ENCODE peak calls at places on chromosomes 3 and 15, in six cellular contexts. One of them, this sample, is unnamed.
A peak's percentile ranks its signal among the peaks of the same experiment; 100 is the strongest.

GRCh38 chr15:57273366-57273765 is 102.9 kb upstream of the CGNL1 start:
- DNase-seq in mesendoderm: no peak
- DNase-seq in neuronal stem cell: no peak
- DNase-seq in mesenchymal stem cell: no peak
- DNase-seq in IMR-90: no peak
- DNase-seq in H1: no peak
- DNase-seq in this sample: no peak

GRCh38 chr3:194384569-194385001 is 14.5 kb downstream of the GP5 start:
- DNase-seq in mesendoderm: no peak
- DNase-seq in neuronal stem cell: no peak
- DNase-seq in mesenchymal stem cell: no peak
- DNase-seq in IMR-90: no peak
- DNase-seq in H1: peak; percentile 34
- DNase-seq in this sample: no peak

GRCh38 chr3:127959873-127960272 is 44.8 kb downstream of the KBTBD12 start:
- DNase-seq in mesendoderm: peak; percentile 74
- DNase-seq in neuronal stem cell: peak; percentile 20
- DNase-seq in mesenchymal stem cell: peak; percentile 30
- DNase-seq in IMR-90: peak; percentile 4
- DNase-seq in H1: peak; percentile 59
- DNase-seq in this sample: peak; percentile 55

GRCh38 chr3:144763878-144764454 is 792.3 kb downstream of the DIPK2A start:
- DNase-seq in mesendoderm: no peak
- DNase-seq in neuronal stem cell: no peak
- DNase-seq in mesenchymal stem cell: no peak
- DNase-seq in IMR-90: no peak
- DNase-seq in H1: no peak
- DNase-seq in this sample: no peak

GRCh38 chr3:152192936-152193672 is 75.6 kb upstream of the MBNL1 start:
- DNase-seq in mesendoderm: no peak
- DNase-seq in neuronal stem cell: no peak
- DNase-seq in mesenchymal stem cell: no peak
- DNase-seq in IMR-90: no peak
- DNase-seq in H1: no peak
- DNase-seq in this sample: no peak

GRCh38 chr3:14508966-14509795 is 31.0 kb downstream of the GRIP2 start:
- DNase-seq in mesendoderm: peak; percentile 77
- DNase-seq in neuronal stem cell: peak; percentile 78
- DNase-seq in mesenchymal stem cell: peak; percentile 47
- DNase-seq in IMR-90: peak; percentile 18
- DNase-seq in H1: peak; percentile 100
- DNase-seq in this sample: peak; percentile 72

GRCh38 chr3:4302747-4303146 is 422 bp upstream of the SETMAR start:
- DNase-seq in mesendoderm: no peak
- DNase-seq in neuronal stem cell: no peak
- DNase-seq in mesenchymal stem cell: no peak
- DNase-seq in IMR-90: no peak
- DNase-seq in H1: no peak
- DNase-seq in this sample: no peak

GRCh38 chr15:78866824-78867223 is 5.9 kb upstream of the MORF4L1 start:
- DNase-seq in mesendoderm: no peak
- DNase-seq in neuronal stem cell: no peak
- DNase-seq in mesenchymal stem cell: no peak
- DNase-seq in IMR-90: no peak
- DNase-seq in H1: no peak
- DNase-seq in this sample: peak; percentile 40

GRCh38 chr3:190424478-190425439 is 24.9 kb downstream of the TMEM207 start:
- DNase-seq in mesendoderm: peak; percentile 89
- DNase-seq in neuronal stem cell: peak; percentile 35
- DNase-seq in mesenchymal stem cell: peak; percentile 77
- DNase-seq in IMR-90: peak; percentile 76
- DNase-seq in H1: peak; percentile 79
- DNase-seq in this sample: peak; percentile 66

GRCh38 chr15:23853291-23853690 is 166.2 kb upstream of the NDN start:
- DNase-seq in mesendoderm: no peak
- DNase-seq in neuronal stem cell: no peak
- DNase-seq in mesenchymal stem cell: peak; percentile 34
- DNase-seq in IMR-90: peak; percentile 0
- DNase-seq in H1: no peak
- DNase-seq in this sample: no peak

GRCh38 chr3:151345854-151346253 is 16.5 kb upstream of the P2RY13 start:
- DNase-seq in mesendoderm: no peak
- DNase-seq in neuronal stem cell: no peak
- DNase-seq in mesenchymal stem cell: peak; percentile 63
- DNase-seq in IMR-90: peak; percentile 82
- DNase-seq in H1: no peak
- DNase-seq in this sample: no peak

GRCh38 chr3:66253790-66254620 is 33.2 kb downstream of the SLC25A26 start:
- DNase-seq in mesendoderm: peak; percentile 24
- DNase-seq in neuronal stem cell: peak; percentile 31
- DNase-seq in mesenchymal stem cell: peak; percentile 48
- DNase-seq in IMR-90: peak; percentile 67
- DNase-seq in H1: no peak
- DNase-seq in this sample: peak; percentile 68

GRCh38 chr3:147384210-147385058 is 21.9 kb downstream of the ZIC4 start:
- DNase-seq in mesendoderm: peak; percentile 77
- DNase-seq in neuronal stem cell: no peak
- DNase-seq in mesenchymal stem cell: no peak
- DNase-seq in IMR-90: no peak
- DNase-seq in H1: peak; percentile 96
- DNase-seq in this sample: no peak

GRCh38 chr15:88725305-88726220 is 77.7 kb upstream of the ACAN start:
- DNase-seq in mesendoderm: no peak
- DNase-seq in neuronal stem cell: no peak
- DNase-seq in mesenchymal stem cell: no peak
- DNase-seq in IMR-90: no peak
- DNase-seq in H1: no peak
- DNase-seq in this sample: no peak

GRCh38 chr15:31250033-31250432 is 76.6 kb upstream of the KLF13 start:
- DNase-seq in mesendoderm: no peak
- DNase-seq in neuronal stem cell: no peak
- DNase-seq in mesenchymal stem cell: no peak
- DNase-seq in IMR-90: no peak
- DNase-seq in H1: no peak
- DNase-seq in this sample: no peak

GRCh38 chr3:160869825-160870224 is 113.8 kb downstream of the PPM1L start:
- DNase-seq in mesendoderm: no peak
- DNase-seq in neuronal stem cell: no peak
- DNase-seq in mesenchymal stem cell: peak; percentile 1
- DNase-seq in IMR-90: no peak
- DNase-seq in H1: no peak
- DNase-seq in this sample: peak; percentile 97

GRCh38 chr3:46393554-46394434 is 13.1 kb downstream of the CCR5AS start:
- DNase-seq in mesendoderm: peak; percentile 90
- DNase-seq in neuronal stem cell: no peak
- DNase-seq in mesenchymal stem cell: no peak
- DNase-seq in IMR-90: peak; percentile 47
- DNase-seq in H1: no peak
- DNase-seq in this sample: peak; percentile 95

GRCh38 chr15:89489376-89489775 is 7.0 kb downstream of the RHCG start:
- DNase-seq in mesendoderm: no peak
- DNase-seq in neuronal stem cell: no peak
- DNase-seq in mesenchymal stem cell: no peak
- DNase-seq in IMR-90: no peak
- DNase-seq in H1: no peak
- DNase-seq in this sample: no peak

GRCh38 chr15:52567886-52568568 is 803 bp downstream of the ARPP19 start:
- DNase-seq in mesendoderm: no peak
- DNase-seq in neuronal stem cell: no peak
- DNase-seq in mesenchymal stem cell: peak; percentile 61
- DNase-seq in IMR-90: peak; percentile 24
- DNase-seq in H1: no peak
- DNase-seq in this sample: peak; percentile 74

GRCh38 chr15:48940508-48940907 is 23.2 kb downstream of the SHC4 start:
- DNase-seq in mesendoderm: no peak
- DNase-seq in neuronal stem cell: no peak
- DNase-seq in mesenchymal stem cell: peak; percentile 75
- DNase-seq in IMR-90: peak; percentile 100
- DNase-seq in H1: no peak
- DNase-seq in this sample: peak; percentile 70

GRCh38 chr3:195172896-195173295 is 98.1 kb downstream of the XXYLT1 start:
- DNase-seq in mesendoderm: no peak
- DNase-seq in neuronal stem cell: no peak
- DNase-seq in mesenchymal stem cell: no peak
- DNase-seq in IMR-90: no peak
- DNase-seq in H1: no peak
- DNase-seq in this sample: no peak

GRCh38 chr15:91852741-91853500 is 587 bp upstream of the SLCO3A1 start:
- DNase-seq in mesendoderm: peak; percentile 72
- DNase-seq in neuronal stem cell: peak; percentile 68
- DNase-seq in mesenchymal stem cell: peak; percentile 40
- DNase-seq in IMR-90: peak; percentile 56
- DNase-seq in H1: peak; percentile 86
- DNase-seq in this sample: peak; percentile 50

GRCh38 chr15:101372960-101373525 is 78.0 kb upstream of the SNRPA1 start:
- DNase-seq in mesendoderm: no peak
- DNase-seq in neuronal stem cell: no peak
- DNase-seq in mesenchymal stem cell: no peak
- DNase-seq in IMR-90: no peak
- DNase-seq in H1: no peak
- DNase-seq in this sample: no peak

GRCh38 chr3:104947946-104948345 is 418.8 kb upstream of the ALCAM start:
- DNase-seq in mesendoderm: no peak
- DNase-seq in neuronal stem cell: no peak
- DNase-seq in mesenchymal stem cell: no peak
- DNase-seq in IMR-90: peak; percentile 79
- DNase-seq in H1: no peak
- DNase-seq in this sample: no peak

GRCh38 chr15:85533949-85534543 is 153.6 kb downstream of the AKAP13 start:
- DNase-seq in mesendoderm: no peak
- DNase-seq in neuronal stem cell: no peak
- DNase-seq in mesenchymal stem cell: no peak
- DNase-seq in IMR-90: no peak
- DNase-seq in H1: no peak
- DNase-seq in this sample: no peak

GRCh38 chr15:89130194-89130593 is 41.9 kb downstream of the ABHD2 start:
- DNase-seq in mesendoderm: no peak
- DNase-seq in neuronal stem cell: no peak
- DNase-seq in mesenchymal stem cell: no peak
- DNase-seq in IMR-90: no peak
- DNase-seq in H1: no peak
- DNase-seq in this sample: no peak

DNA sequence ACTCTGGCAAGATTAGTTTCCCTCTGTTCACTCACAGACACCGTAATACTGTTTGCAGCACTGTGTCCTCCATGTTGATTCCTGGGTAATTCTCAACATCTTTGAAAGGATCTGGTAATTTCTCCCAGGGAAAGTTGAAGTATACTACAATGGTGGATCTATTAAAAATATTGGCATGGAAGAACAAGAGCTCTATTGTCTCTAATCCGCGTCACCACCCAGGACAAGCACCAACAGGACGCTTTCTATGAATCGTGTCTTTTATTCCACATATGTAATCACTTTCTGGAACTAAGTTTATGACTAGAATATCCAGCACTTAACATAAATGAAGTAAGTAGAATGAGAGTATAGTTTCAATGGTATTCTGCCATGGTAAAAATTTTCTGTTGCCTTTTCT is 173.5 kb downstream of the RBMS3 start:
- DNase-seq in mesendoderm: no peak
- DNase-seq in neuronal stem cell: no peak
- DNase-seq in mesenchymal stem cell: no peak
- DNase-seq in IMR-90: no peak
- DNase-seq in H1: no peak
- DNase-seq in this sample: no peak
- H2AK5ac ChIP-seq in mesendoderm: no peak overlapping the region
- H2AK5ac ChIP-seq in neuronal stem cell: no peak overlapping the region
- H2AK5ac ChIP-seq in mesenchymal stem cell: no peak overlapping the region
- H2AK5ac ChIP-seq in IMR-90: no peak overlapping the region
- H2AK5ac ChIP-seq in H1: no peak overlapping the region
- H2AK5ac ChIP-seq in this sample: no peak overlapping the region

GRCh38 chr3:13072239-13073041 is 789 bp downstream of the IQSEC1 start:
- DNase-seq in mesendoderm: peak; percentile 82
- DNase-seq in neuronal stem cell: no peak
- DNase-seq in mesenchymal stem cell: no peak
- DNase-seq in IMR-90: peak; percentile 2
- DNase-seq in H1: peak; percentile 61
- DNase-seq in this sample: no peak
- H3K4me3 ChIP-seq in mesendoderm: no peak overlapping the region
- H3K4me3 ChIP-seq in neuronal stem cell: peak overlapping the region; percentile 42
- H3K4me3 ChIP-seq in mesenchymal stem cell: no peak overlapping the region
- H3K4me3 ChIP-seq in IMR-90: no peak overlapping the region
- H3K4me3 ChIP-seq in H1: peak overlapping the region; percentile 12
- H3K4me3 ChIP-seq in this sample: no peak overlapping the region

GRCh38 chr3:179224584-179224983 is 26.3 kb downstream of the KCNMB3 start:
- DNase-seq in mesendoderm: no peak
- DNase-seq in neuronal stem cell: no peak
- DNase-seq in mesenchymal stem cell: no peak
- DNase-seq in IMR-90: no peak
- DNase-seq in H1: no peak
- DNase-seq in this sample: no peak
- H2AK5ac ChIP-seq in mesendoderm: no peak overlapping the region
- H2AK5ac ChIP-seq in neuronal stem cell: no peak overlapping the region
- H2AK5ac ChIP-seq in mesenchymal stem cell: no peak overlapping the region
- H2AK5ac ChIP-seq in IMR-90: no peak overlapping the region
- H2AK5ac ChIP-seq in H1: no peak overlapping the region
- H2AK5ac ChIP-seq in this sample: no peak overlapping the region

GRCh38 chr15:42504631-42505030 is 9.2 kb downstream of the SNAP23 start:
- DNase-seq in mesendoderm: no peak
- DNase-seq in neuronal stem cell: no peak
- DNase-seq in mesenchymal stem cell: no peak
- DNase-seq in IMR-90: no peak
- DNase-seq in H1: no peak
- DNase-seq in this sample: no peak
- H3K4me3 ChIP-seq in mesendoderm: no peak overlapping the region
- H3K4me3 ChIP-seq in neuronal stem cell: no peak overlapping the region
- H3K4me3 ChIP-seq in mesenchymal stem cell: no peak overlapping the region
- H3K4me3 ChIP-seq in IMR-90: no peak overlapping the region
- H3K4me3 ChIP-seq in H1: no peak overlapping the region
- H3K4me3 ChIP-seq in this sample: no peak overlapping the region

GRCh38 chr3:159486580-159486979 is 502.1 kb upstream of the IL12A start:
- DNase-seq in mesendoderm: peak; percentile 89
- DNase-seq in neuronal stem cell: no peak
- DNase-seq in mesenchymal stem cell: no peak
- DNase-seq in IMR-90: peak; percentile 8
- DNase-seq in H1: peak; percentile 52
- DNase-seq in this sample: no peak
- H2AK5ac ChIP-seq in mesendoderm: no peak overlapping the region
- H2AK5ac ChIP-seq in neuronal stem cell: no peak overlapping the region
- H2AK5ac ChIP-seq in mesenchymal stem cell: no peak overlapping the region
- H2AK5ac ChIP-seq in IMR-90: no peak overlapping the region
- H2AK5ac ChIP-seq in H1: no peak overlapping the region
- H2AK5ac ChIP-seq in this sample: no peak overlapping the region

DNA sequence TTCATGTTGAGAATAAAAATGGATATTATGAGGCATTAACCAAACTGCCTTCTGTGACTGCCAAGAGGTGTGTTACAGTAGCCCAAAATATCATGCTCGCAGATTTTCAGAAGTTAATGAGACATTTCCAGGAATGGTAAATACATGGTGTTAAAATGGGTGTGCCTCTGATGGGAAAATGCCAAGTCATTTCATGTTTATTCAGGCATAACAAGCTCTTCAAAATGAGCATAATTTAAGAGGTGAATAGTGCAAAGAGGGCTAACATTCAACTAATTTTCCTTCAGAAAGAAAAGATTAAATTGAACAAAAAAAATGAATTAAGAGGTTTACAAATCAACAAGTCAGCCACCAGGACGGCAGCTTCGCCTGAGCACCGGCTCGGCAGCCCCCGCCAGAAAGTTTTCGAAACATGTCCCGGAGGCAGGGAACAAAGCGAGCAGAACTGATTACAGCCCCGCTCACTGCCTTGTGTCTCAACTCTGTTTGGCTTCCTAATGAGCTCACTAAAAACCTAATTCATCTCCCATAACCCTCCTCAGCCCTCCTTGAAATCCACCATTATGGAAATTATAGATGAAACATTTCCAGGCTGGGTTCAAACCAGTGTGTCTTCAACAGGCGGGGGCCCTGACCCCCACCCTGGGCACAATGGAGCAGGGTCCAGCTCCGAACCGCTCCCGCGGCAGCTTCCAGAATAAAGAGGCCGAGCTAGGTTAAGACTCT is 44.0 kb downstream of the MEIS2 start:
- DNase-seq in mesendoderm: no peak
- DNase-seq in neuronal stem cell: peak; percentile 51
- DNase-seq in mesenchymal stem cell: no peak
- DNase-seq in IMR-90: no peak
- DNase-seq in H1: no peak
- DNase-seq in this sample: no peak
- H3K4me3 ChIP-seq in mesendoderm: no peak overlapping the region
- H3K4me3 ChIP-seq in neuronal stem cell: no peak overlapping the region
- H3K4me3 ChIP-seq in mesenchymal stem cell: no peak overlapping the region
- H3K4me3 ChIP-seq in IMR-90: no peak overlapping the region
- H3K4me3 ChIP-seq in H1: no peak overlapping the region
- H3K4me3 ChIP-seq in this sample: no peak overlapping the region